ENCODE peak calls at places on chromosomes 11 and 22, in four cellular contexts. One of them, this sample, is unnamed.

GRCh38 chr22:39177791-39178190 is 25.3 kb upstream of the CBX7 start:
- DNase-seq in cardiac muscle cell: no peak
- DNase-seq in activated B cell treated with CpG ODN at 0.5 μM for 24 hours: no peak
- DNase-seq in effector memory CD8-positive, alpha-beta T cell: no peak
- DNase-seq in this sample: no peak

GRCh38 chr22:50030315-50031188 is 18.0 kb upstream of the IL17REL start:
- DNase-seq in cardiac muscle cell: peak
- DNase-seq in activated B cell treated with CpG ODN at 0.5 μM for 24 hours: peak
- DNase-seq in effector memory CD8-positive, alpha-beta T cell: peak
- DNase-seq in this sample: peak

GRCh38 chr11:22082178-22082577 is 110.7 kb upstream of the ANO5 start:
- DNase-seq in cardiac muscle cell: no peak
- DNase-seq in effector memory CD8-positive, alpha-beta T cell: no peak
- DNase-seq in activated B cell treated with CpG ODN at 0.5 μM for 24 hours: no peak
- DNase-seq in this sample: no peak

GRCh38 chr22:38207898-38208432 is 6.2 kb downstream of the MAFF start:
- DNase-seq in cardiac muscle cell: no peak
- DNase-seq in effector memory CD8-positive, alpha-beta T cell: no peak
- DNase-seq in activated B cell treated with CpG ODN at 0.5 μM for 24 hours: no peak
- DNase-seq in this sample: no peak

GRCh38 chr11:71372693-71373657 is 75.2 kb downstream of the DHCR7 start:
- DNase-seq in activated B cell treated with CpG ODN at 0.5 μM for 24 hours: no peak
- DNase-seq in cardiac muscle cell: peak
- DNase-seq in effector memory CD8-positive, alpha-beta T cell: no peak
- DNase-seq in this sample: no peak

GRCh38 chr11:75596914-75597313 is 34.9 kb downstream of the SERPINH1 start:
- DNase-seq in effector memory CD8-positive, alpha-beta T cell: no peak
- DNase-seq in activated B cell treated with CpG ODN at 0.5 μM for 24 hours: no peak
- DNase-seq in cardiac muscle cell: no peak
- DNase-seq in this sample: no peak

GRCh38 chr11:62400760-62401159 is 18.1 kb upstream of the SCGB1A1 start:
- DNase-seq in effector memory CD8-positive, alpha-beta T cell: no peak
- DNase-seq in activated B cell treated with CpG ODN at 0.5 μM for 24 hours: no peak
- DNase-seq in cardiac muscle cell: peak
- DNase-seq in this sample: no peak

GRCh38 chr11:72085836-72086475 is 5.3 kb downstream of the LRRC51 start:
- DNase-seq in effector memory CD8-positive, alpha-beta T cell: no peak
- DNase-seq in activated B cell treated with CpG ODN at 0.5 μM for 24 hours: no peak
- DNase-seq in cardiac muscle cell: no peak
- DNase-seq in this sample: no peak

GRCh38 chr11:131423715-131424114 is 53.3 kb downstream of the NTM start:
- DNase-seq in activated B cell treated with CpG ODN at 0.5 μM for 24 hours: no peak
- DNase-seq in effector memory CD8-positive, alpha-beta T cell: no peak
- DNase-seq in cardiac muscle cell: peak
- DNase-seq in this sample: no peak

GRCh38 chr11:64531906-64532312 is 59.1 kb upstream of the SLC22A12 start:
- DNase-seq in cardiac muscle cell: no peak
- DNase-seq in activated B cell treated with CpG ODN at 0.5 μM for 24 hours: no peak
- DNase-seq in effector memory CD8-positive, alpha-beta T cell: no peak
- DNase-seq in this sample: no peak

GRCh38 chr22:18994780-18995711 is 59.0 kb upstream of the PRODH start:
- DNase-seq in cardiac muscle cell: no peak
- DNase-seq in effector memory CD8-positive, alpha-beta T cell: no peak
- DNase-seq in activated B cell treated with CpG ODN at 0.5 μM for 24 hours: no peak
- DNase-seq in this sample: no peak

GRCh38 chr11:116719102-116719501 is 53.7 kb downstream of the BUD13 start:
- DNase-seq in effector memory CD8-positive, alpha-beta T cell: no peak
- DNase-seq in activated B cell treated with CpG ODN at 0.5 μM for 24 hours: no peak
- DNase-seq in cardiac muscle cell: no peak
- DNase-seq in this sample: no peak

GRCh38 chr22:24725736-24726135 is 48.8 kb downstream of the PIWIL3 start:
- DNase-seq in cardiac muscle cell: no peak
- DNase-seq in activated B cell treated with CpG ODN at 0.5 μM for 24 hours: no peak
- DNase-seq in effector memory CD8-positive, alpha-beta T cell: no peak
- DNase-seq in this sample: no peak

GRCh38 chr22:41234815-41235687 is 5.7 kb downstream of the CHADL start:
- DNase-seq in cardiac muscle cell: no peak
- DNase-seq in activated B cell treated with CpG ODN at 0.5 μM for 24 hours: no peak
- DNase-seq in effector memory CD8-positive, alpha-beta T cell: no peak
- DNase-seq in this sample: no peak

GRCh38 chr22:35930933-35931332 is 97.7 kb downstream of the RBFOX2 start:
- DNase-seq in activated B cell treated with CpG ODN at 0.5 μM for 24 hours: no peak
- DNase-seq in effector memory CD8-positive, alpha-beta T cell: no peak
- DNase-seq in cardiac muscle cell: peak
- DNase-seq in this sample: no peak

GRCh38 chr11:14587203-14587602 is 56.4 kb upstream of the PDE3B start:
- DNase-seq in effector memory CD8-positive, alpha-beta T cell: no peak
- DNase-seq in cardiac muscle cell: no peak
- DNase-seq in activated B cell treated with CpG ODN at 0.5 μM for 24 hours: no peak
- DNase-seq in this sample: no peak

GRCh38 chr22:46619240-46619829 is 851 bp upstream of the GRAMD4 start:
- DNase-seq in activated B cell treated with CpG ODN at 0.5 μM for 24 hours: no peak
- DNase-seq in cardiac muscle cell: peak
- DNase-seq in effector memory CD8-positive, alpha-beta T cell: no peak
- DNase-seq in this sample: no peak

GRCh38 chr22:48882636-48883200 is 945.0 kb downstream of the BRD1 start:
- DNase-seq in cardiac muscle cell: no peak
- DNase-seq in effector memory CD8-positive, alpha-beta T cell: no peak
- DNase-seq in activated B cell treated with CpG ODN at 0.5 μM for 24 hours: no peak
- DNase-seq in this sample: no peak

GRCh38 chr11:60777572-60777971 is 7.6 kb upstream of the MS4A10 start:
- DNase-seq in effector memory CD8-positive, alpha-beta T cell: no peak
- DNase-seq in activated B cell treated with CpG ODN at 0.5 μM for 24 hours: no peak
- DNase-seq in cardiac muscle cell: peak
- DNase-seq in this sample: no peak

GRCh38 chr11:57566564-57567209 is 785 bp downstream of the UBE2L6 start:
- DNase-seq in effector memory CD8-positive, alpha-beta T cell: no peak
- DNase-seq in activated B cell treated with CpG ODN at 0.5 μM for 24 hours: no peak
- DNase-seq in cardiac muscle cell: peak
- DNase-seq in this sample: no peak

GRCh38 chr22:20429254-20430100 is 8.1 kb downstream of the SCARF2 start:
- DNase-seq in activated B cell treated with CpG ODN at 0.5 μM for 24 hours: peak
- DNase-seq in cardiac muscle cell: no peak
- DNase-seq in effector memory CD8-positive, alpha-beta T cell: peak
- DNase-seq in this sample: peak

GRCh38 chr11:45881708-45882368 is 3.6 kb upstream of the MAPK8IP1 start:
- DNase-seq in activated B cell treated with CpG ODN at 0.5 μM for 24 hours: no peak
- DNase-seq in cardiac muscle cell: peak
- DNase-seq in effector memory CD8-positive, alpha-beta T cell: no peak
- DNase-seq in this sample: no peak

GRCh38 chr11:36296925-36297604 is 977 bp downstream of the PRR5L start:
- DNase-seq in activated B cell treated with CpG ODN at 0.5 μM for 24 hours: no peak
- DNase-seq in effector memory CD8-positive, alpha-beta T cell: no peak
- DNase-seq in cardiac muscle cell: peak
- DNase-seq in this sample: no peak

GRCh38 chr11:61338783-61339489 is 5.9 kb downstream of the TKFC start:
- DNase-seq in cardiac muscle cell: no peak
- DNase-seq in effector memory CD8-positive, alpha-beta T cell: no peak
- DNase-seq in activated B cell treated with CpG ODN at 0.5 μM for 24 hours: no peak
- DNase-seq in this sample: no peak

GRCh38 chr11:85766801-85767200 is 44.1 kb downstream of the SYTL2 start:
- DNase-seq in activated B cell treated with CpG ODN at 0.5 μM for 24 hours: no peak
- DNase-seq in effector memory CD8-positive, alpha-beta T cell: no peak
- DNase-seq in cardiac muscle cell: no peak
- DNase-seq in this sample: no peak

This sample was measured in immature natural killer cell.